ENCODE peak calls at places on chromosomes 1 and 21, in eight cellular contexts. R is neural progenitor cell, X is heart right ventricle, Z is uterus, N is IMR-90, F is transverse colon, O is dorsolateral prefrontal cortex, M is HCT116. V is an unnamed sample.

GRCh38 chr1:55124470-55124869 is 85.1 kb downstream of the PCSK9 start:
- DNase-seq in R (no peak), X (no peak), Z (no peak), N (no peak), F (no peak), O (no peak), M (no peak), V (no peak)

GRCh38 chr1:7008975-7009740 is 223.9 kb downstream of the CAMTA1 start:
- DNase-seq in R (no peak), X (no peak), Z (no peak), N (no peak), F (no peak), O (no peak), M (no peak), V (no peak)

GRCh38 chr1:98340511-98340910 is 321.0 kb upstream of the SNX7 start:
- DNase-seq in R (no peak), X (no peak), Z (no peak), N (peak), F (no peak), O (no peak), M (no peak), V (no peak)

GRCh38 chr1:236064674-236065508 is at the start of gene NID1:
- DNase-seq in R (peak), X (peak), Z (peak), N (peak), F (peak), O (peak), M (no peak), V (peak)

GRCh38 chr1:26284597-26285351 is 4.9 kb downstream of the SH3BGRL3 start:
- DNase-seq in R (peak), X (peak), Z (peak), N (peak), F (peak), O (no peak), M (peak), V (peak)

GRCh38 chr21:34836103-34836932 is 167.5 kb downstream of the CLIC6 start:
- DNase-seq in R (no peak), X (no peak), Z (peak), N (peak), F (peak), O (peak), M (peak), V (peak)

GRCh38 chr21:36540700-36541099 is 60.8 kb upstream of the CLDN14 start:
- DNase-seq in R (no peak), X (no peak), Z (no peak), N (no peak), F (no peak), O (no peak), M (no peak), V (no peak)

GRCh38 chr21:25456672-25457071 is 150.6 kb downstream of the MRPL39 start:
- DNase-seq in R (no peak), X (no peak), Z (no peak), N (peak), F (no peak), O (no peak), M (no peak), V (no peak)

GRCh38 chr1:91501527-91501859 is 842 bp downstream of the CDC7 start:
- DNase-seq in R (no peak), X (no peak), Z (no peak), N (peak), F (no peak), O (no peak), M (no peak), V (no peak)

GRCh38 chr21:26624983-26625519 is 52.0 kb upstream of the CYYR1 start:
- DNase-seq in R (no peak), X (no peak), Z (no peak), N (no peak), F (no peak), O (no peak), M (no peak), V (no peak)

GRCh38 chr1:26844389-26844788 is 17.9 kb downstream of the ZDHHC18 start:
- DNase-seq in R (no peak), X (no peak), Z (no peak), N (no peak), F (no peak), O (no peak), M (no peak), V (no peak)

GRCh38 chr1:77438239-77438913 is 156.6 kb downstream of the AK5 start:
- DNase-seq in R (no peak), X (no peak), Z (no peak), N (peak), F (no peak), O (no peak), M (no peak), V (no peak)

GRCh38 chr1:225693085-225693698 is 40.3 kb upstream of the ENAH start:
- DNase-seq in R (no peak), X (no peak), Z (no peak), N (no peak), F (no peak), O (no peak), M (no peak), V (no peak)

GRCh38 chr1:219782311-219782710 is 146.0 kb downstream of the SLC30A10 start:
- DNase-seq in R (peak), X (no peak), Z (no peak), N (no peak), F (no peak), O (no peak), M (no peak), V (no peak)

GRCh38 chr1:30675761-30676160 is 47.6 kb downstream of the MATN1 start:
- DNase-seq in R (no peak), X (no peak), Z (no peak), N (peak), F (no peak), O (no peak), M (no peak), V (no peak)

GRCh38 chr21:14706712-14707111 is 160.6 kb upstream of the SAMSN1 start:
- DNase-seq in R (no peak), X (no peak), Z (no peak), N (no peak), F (no peak), O (no peak), M (no peak), V (no peak)

GRCh38 chr1:40421694-40422384 is 28.4 kb upstream of the ZFP69B start:
- DNase-seq in R (no peak), X (no peak), Z (no peak), N (peak), F (no peak), O (peak), M (no peak), V (no peak)

GRCh38 chr1:29122987-29123870 is 474 bp downstream of the TMEM200B start:
- DNase-seq in R (peak), X (peak), Z (peak), N (peak), F (peak), O (no peak), M (no peak), V (no peak)

GRCh38 chr1:55071477-55071876 is 32.1 kb downstream of the PCSK9 start:
- DNase-seq in R (peak), X (no peak), Z (no peak), N (peak), F (no peak), O (no peak), M (no peak), V (no peak)

GRCh38 chr1:88890790-88891317 is 513 bp downstream of the GTF2B start:
- DNase-seq in R (peak), X (no peak), Z (no peak), N (peak), F (peak), O (peak), M (no peak), V (no peak)

GRCh38 chr1:85428471-85429077 is 36.4 kb downstream of the DDAH1 start:
- DNase-seq in R (no peak), X (no peak), Z (no peak), N (no peak), F (no peak), O (no peak), M (no peak), V (no peak)

GRCh38 chr1:48916121-48917069 is 139.7 kb upstream of the BEND5 start:
- DNase-seq in R (peak), X (no peak), Z (no peak), N (peak), F (no peak), O (no peak), M (peak), V (no peak)

GRCh38 chr1:111878649-111879048 is 110.8 kb downstream of the KCND3 start:
- DNase-seq in R (no peak), X (no peak), Z (no peak), N (no peak), F (no peak), O (no peak), M (no peak), V (no peak)

GRCh38 chr1:110952031-110952430 is 11.7 kb downstream of the LRIF1 start:
- DNase-seq in R (no peak), X (no peak), Z (no peak), N (no peak), F (no peak), O (no peak), M (no peak), V (no peak)

DNA sequence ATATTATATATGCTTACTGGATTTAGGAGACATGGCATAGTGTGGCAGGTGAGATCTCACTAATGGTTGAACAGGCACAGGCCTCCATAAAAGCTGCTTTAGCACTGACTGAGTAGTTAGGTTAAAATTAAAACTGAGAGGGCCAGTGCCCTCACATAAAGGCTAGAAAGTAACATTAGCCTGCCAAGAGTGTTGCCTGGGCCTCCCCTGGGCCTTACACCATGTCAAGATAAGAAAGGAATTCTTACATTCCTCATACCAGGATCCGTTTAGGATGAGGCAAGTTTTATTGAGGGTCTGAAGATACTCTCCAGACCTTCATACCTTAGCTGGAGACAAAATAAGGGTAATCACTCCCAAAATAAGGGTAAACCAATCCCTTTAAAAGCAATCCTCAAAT is 1011.8 kb downstream of the PLA2G4A start:
- DNase-seq in R (no peak), X (no peak), Z (no peak), N (peak), F (no peak), O (no peak), M (no peak), V (no peak)
- H3K27ac ChIP-seq in R (no peak), X (no peak), Z (no peak), N (no peak), F (no peak), O (no peak), M (no peak), V (no peak)

DNA sequence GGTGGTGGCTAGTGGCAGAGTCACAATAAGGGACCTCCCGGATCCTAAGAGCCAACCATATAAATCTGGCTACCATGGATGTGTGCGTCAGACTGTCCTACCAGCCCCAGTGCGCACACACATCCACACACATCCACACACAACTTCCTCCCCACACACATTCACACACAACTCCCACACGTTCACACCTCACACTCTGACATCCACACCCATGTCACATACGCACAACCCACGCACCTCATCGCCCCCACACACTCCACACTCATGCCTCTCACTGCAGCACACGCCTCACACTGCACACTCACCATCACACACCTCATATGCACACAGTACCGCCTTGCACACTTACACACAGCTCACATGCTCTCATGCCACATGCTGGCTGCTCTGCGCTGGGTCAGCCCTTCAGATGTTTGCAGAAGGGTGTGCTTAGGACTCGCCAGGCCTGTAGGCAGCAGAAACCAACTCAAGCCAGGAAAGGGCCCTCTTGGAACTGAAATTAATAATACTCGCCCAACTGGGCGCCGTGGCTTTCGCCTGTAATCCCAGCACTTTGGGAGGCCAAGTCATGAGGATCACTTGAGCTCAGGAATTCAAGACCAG is 3.0 kb downstream of the LDLRAD2 start:
- DNase-seq in R (no peak), X (no peak), Z (no peak), N (no peak), F (no peak), O (no peak), M (no peak), V (no peak)
- H3K27ac ChIP-seq in R (no peak), X (no peak), Z (no peak), N (no peak), F (no peak), O (no peak), M (no peak), V (no peak)

DNA sequence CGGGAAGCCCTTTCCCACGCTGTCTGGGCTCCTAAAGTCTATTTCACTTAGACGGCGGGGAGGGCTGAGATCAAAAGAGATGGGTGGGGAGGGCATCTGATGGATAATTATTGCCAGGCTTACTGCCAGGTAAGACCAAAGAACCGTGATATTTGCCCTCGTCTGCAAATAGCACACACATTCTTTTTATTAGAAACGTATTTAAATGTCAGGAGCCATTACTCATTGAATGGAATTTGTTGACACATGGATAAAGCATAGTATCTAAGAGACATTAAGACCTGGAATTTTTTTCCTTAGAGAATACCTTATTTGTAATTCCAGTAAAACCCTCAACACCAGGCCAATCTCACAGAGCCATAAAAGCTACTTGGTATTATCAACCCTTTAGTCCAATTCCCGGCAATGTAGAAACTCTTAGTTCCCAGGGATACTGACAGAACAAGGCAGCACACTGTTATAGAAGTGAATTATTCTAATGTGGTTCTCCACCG is 10.7 kb downstream of the URB1 start:
- DNase-seq in R (no peak), X (no peak), Z (no peak), N (peak), F (no peak), O (no peak), M (no peak), V (no peak)
- H3K27ac ChIP-seq in R (no peak), X (no peak), Z (peak), N (no peak), F (no peak), O (no peak), M (peak), V (peak)

GRCh38 chr1:15428815-15429435 is 9.3 kb upstream of the CTRC start:
- DNase-seq in R (no peak), X (no peak), Z (no peak), N (no peak), F (no peak), O (no peak), M (no peak), V (no peak)
- H3K27ac ChIP-seq in R (no peak), X (no peak), Z (no peak), N (no peak), F (no peak), O (peak), M (no peak), V (no peak)

DNA sequence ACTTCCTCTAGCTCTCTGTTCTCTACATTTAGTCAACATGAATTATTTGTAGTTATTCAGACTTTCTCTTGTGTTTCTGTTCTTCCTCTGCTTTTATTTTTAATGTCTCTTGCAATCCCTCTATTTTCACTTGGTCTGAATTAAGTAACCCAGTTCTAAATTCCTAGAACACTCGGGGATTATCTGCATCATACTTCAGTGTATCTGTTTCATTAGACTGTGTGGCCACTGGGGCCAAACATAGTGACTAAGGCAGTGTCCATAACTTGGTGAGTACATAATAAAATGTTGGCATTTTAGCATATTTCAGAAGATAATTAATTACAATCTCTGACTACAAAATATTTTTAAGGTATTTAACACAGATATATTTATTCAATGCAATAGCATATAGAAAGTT is 1087.2 kb upstream of the B3GALT2 start:
- DNase-seq in R (no peak), X (no peak), Z (no peak), N (no peak), F (no peak), O (no peak), M (no peak), V (no peak)
- H3K27ac ChIP-seq in R (no peak), X (no peak), Z (no peak), N (no peak), F (no peak), O (no peak), M (no peak), V (no peak)

DNA sequence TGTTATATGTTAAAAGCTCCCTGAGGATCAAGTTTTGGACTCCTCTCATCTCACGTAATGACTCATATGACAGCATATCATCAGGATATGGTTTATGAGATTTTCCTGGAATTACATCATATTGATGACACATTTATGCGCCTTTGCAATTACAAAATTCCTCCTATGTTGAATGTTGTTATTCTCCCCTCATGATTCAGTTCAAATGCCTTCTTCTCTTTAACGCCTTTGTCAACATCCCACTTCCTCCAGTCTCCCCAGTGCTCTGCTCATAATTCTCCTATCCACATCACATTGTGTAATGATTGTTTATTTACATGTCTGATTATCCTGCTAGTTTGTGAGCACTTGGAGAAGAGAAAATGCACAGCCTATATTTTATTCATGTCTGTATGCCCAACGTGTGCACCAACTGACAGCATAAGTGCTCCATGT is 80.9 kb upstream of the BACH1 start:
- DNase-seq in R (no peak), X (no peak), Z (no peak), N (peak), F (no peak), O (no peak), M (peak), V (peak)
- H3K27ac ChIP-seq in R (no peak), X (no peak), Z (peak), N (peak), F (peak), O (no peak), M (no peak), V (peak)

GRCh38 chr1:94329276-94329675 is 88.9 kb upstream of the ABCD3 start:
- DNase-seq in R (no peak), X (no peak), Z (no peak), N (peak), F (no peak), O (no peak), M (no peak), V (no peak)
- H3K27ac ChIP-seq in R (no peak), X (peak), Z (peak), N (no peak), F (no peak), O (no peak), M (peak), V (no peak)

GRCh38 chr1:211579434-211580302 is 707 bp upstream of the SLC30A1 start:
- DNase-seq in R (peak), X (no peak), Z (no peak), N (peak), F (peak), O (no peak), M (no peak), V (peak)

GRCh38 chr1:211577826-211578639 is 928 bp downstream of the SLC30A1 start:
- DNase-seq in R (peak), X (peak), Z (peak), N (peak), F (peak), O (peak), M (no peak), V (peak)

GRCh38 chr1:211578640-211579433 is at the start of gene SLC30A1:
- DNase-seq in R (peak), X (peak), Z (peak), N (peak), F (peak), O (peak), M (peak), V (peak)

GRCh38 chr1:211581521-211581920 is 2.6 kb upstream of the SLC30A1 start:
- DNase-seq in R (no peak), X (no peak), Z (peak), N (peak), F (no peak), O (no peak), M (no peak), V (no peak)

GRCh38 chr1:211580303-211580687 is 1.3 kb upstream of the SLC30A1 start:
- DNase-seq in R (peak), X (no peak), Z (no peak), N (no peak), F (no peak), O (no peak), M (no peak), V (no peak)
- H3K27ac ChIP-seq in R (no peak), X (peak), Z (peak), N (no peak), F (peak), O (no peak), M (no peak), V (no peak)

GRCh38 chr1:234525156-234525774 is 46.3 kb upstream of the TARBP1 start:
- DNase-seq in R (no peak), X (no peak), Z (no peak), N (no peak), F (no peak), O (no peak), M (no peak), V (no peak)
- H3K27ac ChIP-seq in R (no peak), X (no peak), Z (peak), N (no peak), F (no peak), O (peak), M (no peak), V (no peak)

GRCh38 chr1:230545181-230545580 is 97.1 kb upstream of the COG2 start:
- DNase-seq in R (no peak), X (no peak), Z (no peak), N (no peak), F (no peak), O (no peak), M (no peak), V (no peak)

GRCh38 chr1:230550428-230550827 is 91.9 kb upstream of the COG2 start:
- DNase-seq in R (no peak), X (no peak), Z (no peak), N (no peak), F (no peak), O (no peak), M (no peak), V (no peak)

GRCh38 chr1:230548357-230548756 is 93.9 kb upstream of the COG2 start:
- DNase-seq in R (no peak), X (no peak), Z (no peak), N (no peak), F (no peak), O (no peak), M (no peak), V (no peak)

GRCh38 chr1:230552880-230553279 is 89.4 kb upstream of the COG2 start:
- DNase-seq in R (no peak), X (no peak), Z (no peak), N (no peak), F (no peak), O (no peak), M (no peak), V (no peak)

GRCh38 chr1:230548997-230549396 is 93.3 kb upstream of the COG2 start:
- DNase-seq in R (no peak), X (no peak), Z (no peak), N (no peak), F (no peak), O (peak), M (no peak), V (no peak)
- H3K27ac ChIP-seq in R (no peak), X (no peak), Z (no peak), N (no peak), F (no peak), O (peak), M (no peak), V (no peak)